ENCODE peak calls at places on chromosomes 1 and 21, in five cellular contexts. One of them, this sample, is unnamed.

GRCh38 chr1:38885092-38885491 is 3.7 kb upstream of the GJA9 start:
- DNase-seq in mammary epithelial cell: no peak
- DNase-seq in mesendoderm: no peak
- DNase-seq in neuronal stem cell: no peak
- DNase-seq in fibroblast of lung: no peak
- DNase-seq in this sample: no peak

GRCh38 chr1:220876511-220877347 is 2.5 kb upstream of the HLX start:
- DNase-seq in mammary epithelial cell: no peak
- DNase-seq in mesendoderm: peak
- DNase-seq in neuronal stem cell: no peak
- DNase-seq in fibroblast of lung: peak
- DNase-seq in this sample: no peak

GRCh38 chr1:221204055-221204833 is 325.0 kb downstream of the HLX start:
- DNase-seq in mammary epithelial cell: no peak
- DNase-seq in mesendoderm: peak
- DNase-seq in neuronal stem cell: no peak
- DNase-seq in fibroblast of lung: no peak
- DNase-seq in this sample: no peak

GRCh38 chr1:223035724-223036478 is 107.1 kb downstream of the TLR5 start:
- DNase-seq in mammary epithelial cell: no peak
- DNase-seq in mesendoderm: peak
- DNase-seq in neuronal stem cell: no peak
- DNase-seq in fibroblast of lung: no peak
- DNase-seq in this sample: no peak

GRCh38 chr1:41773842-41774241 is 144.9 kb downstream of the HIVEP3 start:
- DNase-seq in mammary epithelial cell: no peak
- DNase-seq in mesendoderm: no peak
- DNase-seq in neuronal stem cell: no peak
- DNase-seq in fibroblast of lung: no peak
- DNase-seq in this sample: no peak

GRCh38 chr1:181064030-181064594 is 24.4 kb upstream of the IER5 start:
- DNase-seq in mammary epithelial cell: no peak
- DNase-seq in mesendoderm: peak
- DNase-seq in neuronal stem cell: no peak
- DNase-seq in fibroblast of lung: no peak
- DNase-seq in this sample: no peak

GRCh38 chr1:99869304-99869703 is 19.1 kb downstream of the AGL start:
- DNase-seq in mammary epithelial cell: peak
- DNase-seq in mesendoderm: no peak
- DNase-seq in neuronal stem cell: no peak
- DNase-seq in fibroblast of lung: peak
- DNase-seq in this sample: no peak

GRCh38 chr1:112557385-112557784 is 48.6 kb downstream of the WNT2B start:
- DNase-seq in mammary epithelial cell: no peak
- DNase-seq in mesendoderm: no peak
- DNase-seq in neuronal stem cell: no peak
- DNase-seq in fibroblast of lung: peak
- DNase-seq in this sample: no peak

GRCh38 chr1:2251786-2252185 is 23.7 kb downstream of the SKI start:
- DNase-seq in mammary epithelial cell: peak
- DNase-seq in mesendoderm: no peak
- DNase-seq in neuronal stem cell: no peak
- DNase-seq in fibroblast of lung: no peak
- DNase-seq in this sample: no peak

GRCh38 chr1:52337439-52337838 is 28.6 kb downstream of the CC2D1B start:
- DNase-seq in mammary epithelial cell: no peak
- DNase-seq in mesendoderm: no peak
- DNase-seq in neuronal stem cell: no peak
- DNase-seq in fibroblast of lung: no peak
- DNase-seq in this sample: no peak

DNA sequence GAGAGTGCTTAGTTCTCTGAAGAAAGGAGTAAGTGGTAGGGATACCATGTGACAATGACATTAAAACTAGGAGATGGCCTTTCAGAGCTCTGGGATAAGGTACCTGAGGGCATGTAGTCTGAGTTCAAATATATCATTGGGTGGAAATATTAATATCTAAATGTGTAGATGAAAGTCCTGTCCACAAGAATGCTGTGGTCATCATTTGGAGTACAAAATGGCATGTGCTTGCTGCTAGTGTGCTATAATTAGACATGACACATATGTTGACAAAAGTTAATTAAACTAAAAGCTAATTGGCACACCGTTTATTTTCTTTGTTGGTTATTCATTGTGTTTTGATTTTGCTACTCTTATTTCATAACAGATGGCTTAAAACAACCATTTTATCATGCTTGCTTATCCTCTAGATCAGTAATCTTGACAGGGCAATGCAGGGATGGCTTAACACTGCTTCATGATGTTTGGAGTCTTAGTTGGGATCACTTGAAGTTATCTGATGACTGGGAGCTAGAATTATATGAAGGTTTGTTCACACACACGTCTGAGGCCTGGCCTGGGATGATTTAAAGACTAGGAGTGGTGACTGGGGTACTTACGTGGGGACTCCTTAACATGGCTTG is 31.0 kb downstream of the CC2D1B start:
- DNase-seq in mammary epithelial cell: no peak
- DNase-seq in mesendoderm: no peak
- DNase-seq in neuronal stem cell: no peak
- DNase-seq in fibroblast of lung: no peak
- DNase-seq in this sample: no peak
- H3K27ac ChIP-seq in mammary epithelial cell: no peak
- H3K27ac ChIP-seq in mesendoderm: no peak
- H3K27ac ChIP-seq in neuronal stem cell: no peak
- H3K27ac ChIP-seq in fibroblast of lung: no peak
- H3K27ac ChIP-seq in this sample: no peak

DNA sequence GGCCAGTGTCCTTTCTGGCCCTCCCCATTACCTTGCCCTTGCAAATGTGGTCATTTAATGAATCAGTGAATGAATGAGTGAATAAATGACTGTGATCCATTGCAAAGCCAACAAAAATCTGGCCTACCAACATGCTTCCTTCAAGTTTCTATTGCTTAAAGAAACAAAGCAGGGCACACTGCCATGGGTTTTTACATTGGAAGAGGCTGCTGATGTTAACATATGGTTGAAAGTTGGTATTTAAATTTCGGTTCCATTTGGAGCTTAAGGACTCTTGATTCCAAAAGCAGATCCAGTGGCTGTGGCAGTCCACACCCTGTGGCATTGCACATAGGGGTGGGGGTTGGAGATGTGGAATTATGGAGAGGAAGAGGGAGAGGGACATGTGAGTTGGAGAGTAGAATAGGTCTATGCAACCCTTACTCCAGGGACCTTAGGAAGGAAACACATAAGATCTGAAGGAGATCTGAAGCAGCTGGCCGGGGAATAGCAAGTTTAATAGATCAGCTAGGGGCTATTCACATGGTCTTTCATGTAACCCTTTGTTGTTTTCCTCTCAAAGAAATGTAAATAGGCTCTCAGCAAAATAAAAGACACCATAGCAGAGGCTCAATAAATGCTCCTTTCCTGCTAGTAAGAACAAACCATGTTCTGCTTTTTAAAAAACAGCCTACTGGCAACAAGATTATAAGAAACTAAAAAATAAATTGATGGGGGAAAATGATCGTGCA is 7.2 kb downstream of the ABCA4 start:
- DNase-seq in mammary epithelial cell: no peak
- DNase-seq in mesendoderm: no peak
- DNase-seq in neuronal stem cell: no peak
- DNase-seq in fibroblast of lung: no peak
- DNase-seq in this sample: no peak
- H3K4me2 ChIP-seq in mammary epithelial cell: no peak
- H3K4me2 ChIP-seq in mesendoderm: no peak
- H3K4me2 ChIP-seq in neuronal stem cell: no peak
- H3K4me2 ChIP-seq in fibroblast of lung: no peak
- H3K4me2 ChIP-seq in this sample: no peak

GRCh38 chr1:43007377-43008105 is 48.9 kb upstream of the SLC2A1 start:
- DNase-seq in mammary epithelial cell: no peak
- DNase-seq in mesendoderm: peak
- DNase-seq in neuronal stem cell: peak
- DNase-seq in fibroblast of lung: no peak
- DNase-seq in this sample: no peak
- H3K27ac ChIP-seq in mammary epithelial cell: no peak
- H3K27ac ChIP-seq in mesendoderm: peak
- H3K27ac ChIP-seq in neuronal stem cell: peak
- H3K27ac ChIP-seq in fibroblast of lung: no peak
- H3K27ac ChIP-seq in this sample: no peak

GRCh38 chr1:23168079-23168461 is 586 bp downstream of the LUZP1 start:
- DNase-seq in mammary epithelial cell: no peak
- DNase-seq in mesendoderm: no peak
- DNase-seq in neuronal stem cell: no peak
- DNase-seq in fibroblast of lung: no peak
- DNase-seq in this sample: no peak
- H3K4me2 ChIP-seq in mammary epithelial cell: no peak
- H3K4me2 ChIP-seq in mesendoderm: peak
- H3K4me2 ChIP-seq in neuronal stem cell: peak
- H3K4me2 ChIP-seq in fibroblast of lung: peak
- H3K4me2 ChIP-seq in this sample: peak

GRCh38 chr21:39422468-39423241 is 22.9 kb downstream of the LCA5L start:
- DNase-seq in mammary epithelial cell: no peak
- DNase-seq in mesendoderm: peak
- DNase-seq in neuronal stem cell: no peak
- DNase-seq in fibroblast of lung: no peak
- DNase-seq in this sample: no peak
- H3K27ac ChIP-seq in mammary epithelial cell: no peak
- H3K27ac ChIP-seq in mesendoderm: no peak
- H3K27ac ChIP-seq in neuronal stem cell: no peak
- H3K27ac ChIP-seq in fibroblast of lung: no peak
- H3K27ac ChIP-seq in this sample: peak

GRCh38 chr21:36320421-36321324 is 676 bp downstream of the MORC3 start:
- DNase-seq in mammary epithelial cell: peak
- DNase-seq in mesendoderm: peak
- DNase-seq in neuronal stem cell: peak
- DNase-seq in fibroblast of lung: peak
- DNase-seq in this sample: peak

GRCh38 chr21:36322083-36322424 is 2.1 kb downstream of the MORC3 start:
- DNase-seq in mammary epithelial cell: no peak
- DNase-seq in mesendoderm: no peak
- DNase-seq in neuronal stem cell: no peak
- DNase-seq in fibroblast of lung: no peak
- DNase-seq in this sample: no peak

GRCh38 chr21:36323032-36323431 is 3.0 kb downstream of the MORC3 start:
- DNase-seq in mammary epithelial cell: peak
- DNase-seq in mesendoderm: no peak
- DNase-seq in neuronal stem cell: no peak
- DNase-seq in fibroblast of lung: no peak
- DNase-seq in this sample: no peak

GRCh38 chr21:36321325-36322082 is 1.5 kb downstream of the MORC3 start:
- DNase-seq in mammary epithelial cell: peak
- DNase-seq in mesendoderm: peak
- DNase-seq in neuronal stem cell: peak
- DNase-seq in fibroblast of lung: peak
- DNase-seq in this sample: no peak

DNA sequence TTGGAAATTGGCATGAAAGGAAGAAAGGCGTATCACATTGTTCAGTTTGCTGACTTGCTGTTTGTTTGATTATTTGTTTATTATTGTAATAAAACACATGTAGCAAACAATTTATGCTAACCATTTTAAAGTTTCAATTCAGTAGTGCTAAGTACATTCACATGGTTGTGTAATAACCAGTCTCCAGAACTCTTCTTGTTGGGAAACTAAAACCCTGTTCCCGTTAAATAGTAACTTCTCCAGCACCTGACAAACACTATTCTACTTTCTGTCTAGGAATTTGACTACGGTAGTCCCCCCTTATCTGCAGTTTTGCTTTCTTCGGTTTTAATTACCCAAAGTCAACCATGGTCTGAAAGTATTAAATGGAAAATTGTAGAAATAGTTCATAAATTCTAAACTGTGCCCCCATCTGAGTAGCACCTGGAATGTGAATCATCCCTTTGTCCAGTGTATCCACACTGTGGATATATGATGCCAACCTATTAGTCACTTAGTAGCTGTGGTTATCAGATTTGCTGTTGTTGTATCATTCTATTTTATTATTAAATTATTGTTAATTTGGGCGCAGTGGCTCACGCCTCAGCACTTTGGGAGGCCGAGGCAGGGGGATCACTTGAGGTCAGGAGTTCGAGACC is 5.5 kb downstream of the MORC3 start:
- DNase-seq in mammary epithelial cell: peak
- DNase-seq in mesendoderm: no peak
- DNase-seq in neuronal stem cell: no peak
- DNase-seq in fibroblast of lung: peak
- DNase-seq in this sample: no peak
- H3K4me2 ChIP-seq in mammary epithelial cell: peak
- H3K4me2 ChIP-seq in mesendoderm: no peak
- H3K4me2 ChIP-seq in neuronal stem cell: no peak
- H3K4me2 ChIP-seq in fibroblast of lung: no peak
- H3K4me2 ChIP-seq in this sample: no peak

This sample was measured in PC-9.